ENCODE peak calls at places on chromosomes 13 and 19, in four cellular contexts. C, D, Z and E are unnamed samples.

GRCh38 chr19:37362733-37363132 is 8.2 kb upstream of the ZNF527 start:
- DNase-seq in Z (no peak), C (peak; percentile 62), D (no peak), E (no peak)

GRCh38 chr13:29465741-29466293 is 129.7 kb downstream of the SLC7A1 start:
- DNase-seq in D (no peak), Z (no peak), C (no peak), E (no peak)

GRCh38 chr19:34181111-34181864 is 9.0 kb downstream of the LSM14A start:
- DNase-seq in Z (no peak), D (no peak), C (no peak), E (no peak)

GRCh38 chr19:42403586-42403985 is 13.5 kb upstream of the CNFN start:
- DNase-seq in Z (no peak), C (no peak), D (no peak), E (no peak)

GRCh38 chr13:41058229-41059070 is 2.9 kb upstream of the WBP4 start:
- DNase-seq in C (no peak), Z (no peak), D (no peak), E (no peak)

GRCh38 chr13:79655509-79655908 is 174.6 kb downstream of the NDFIP2 start:
- DNase-seq in D (no peak), Z (no peak), C (no peak), E (no peak)

GRCh38 chr19:46610413-46610775 is 9.3 kb downstream of the CALM3 start:
- DNase-seq in C (no peak), Z (no peak), D (no peak), E (peak; percentile 2)

GRCh38 chr13:112688560-112689497 is 1.0 kb upstream of the ATP11A start:
- DNase-seq in C (no peak), D (no peak), Z (no peak), E (peak; percentile 36)

GRCh38 chr13:106449096-106449495 is 86.4 kb downstream of the EFNB2 start:
- DNase-seq in C (no peak), D (no peak), Z (no peak), E (no peak)

GRCh38 chr19:43643326-43643725 is 3.7 kb upstream of the CADM4 start:
- DNase-seq in D (no peak), C (no peak), Z (no peak), E (no peak)

GRCh38 chr19:35268546-35269424 is at the start of gene USF2:
- DNase-seq in C (peak; percentile 93), Z (peak; percentile 82), D (no peak), E (peak; percentile 77)

GRCh38 chr13:50140153-50140552 is 124.9 kb downstream of the KCNRG start:
- DNase-seq in D (no peak), C (no peak), Z (no peak), E (no peak)

GRCh38 chr13:114142640-114143490 is 10.4 kb upstream of the RASA3 start:
- DNase-seq in C (no peak), D (no peak), Z (peak; percentile 53), E (peak; percentile 46)

GRCh38 chr13:86760620-86761019 is 910.6 kb upstream of the SLITRK5 start:
- DNase-seq in D (no peak), C (no peak), Z (no peak), E (no peak)

GRCh38 chr13:113001251-113002140 is 32.5 kb downstream of the MCF2L start:
- DNase-seq in Z (no peak), D (peak; percentile 67), C (no peak), E (no peak)

GRCh38 chr13:20394506-20394905 is 131.2 kb downstream of the CRYL1 start:
- DNase-seq in D (no peak), Z (no peak), C (no peak), E (no peak)

GRCh38 chr19:57075125-57075524 is 44.7 kb upstream of the USP29 start:
- DNase-seq in D (no peak), C (no peak), Z (no peak), E (no peak)

GRCh38 chr13:61162636-61163035 is 253.0 kb downstream of the PCDH20 start:
- DNase-seq in Z (no peak), D (no peak), C (no peak), E (no peak)

GRCh38 chr13:65347420-65348030 is 1882.6 kb downstream of the PCDH9 start:
- DNase-seq in Z (no peak), C (no peak), D (no peak), E (no peak)

GRCh38 chr13:114059946-114060860 is 72.2 kb downstream of the RASA3 start:
- DNase-seq in D (no peak), Z (no peak), C (no peak), E (no peak)

GRCh38 chr13:48230541-48230940 is 2.5 kb upstream of the ITM2B start:
- DNase-seq in C (no peak), Z (no peak), D (no peak), E (no peak)

GRCh38 chr19:21848706-21849105 is 12.7 kb upstream of the ZNF43 start:
- DNase-seq in Z (no peak), C (peak; percentile 56), D (no peak), E (no peak)

GRCh38 chr19:31232871-31233270 is 116.4 kb downstream of the TSHZ3 start:
- DNase-seq in C (no peak), Z (no peak), D (no peak), E (no peak)

GRCh38 chr13:111972261-111972780 is 94.6 kb upstream of the SOX1 start:
- DNase-seq in D (no peak), Z (no peak), C (no peak), E (no peak)

GRCh38 chr19:10669246-10669645 is 15.1 kb downstream of the ILF3 start:
- DNase-seq in C (no peak), Z (no peak), D (no peak), E (no peak)

GRCh38 chr13:51942189-51942588 is 69.1 kb downstream of the ATP7B start:
- DNase-seq in C (no peak), D (no peak), Z (peak; percentile 90), E (no peak)

GRCh38 chr13:110882972-110883371 is 31.9 kb downstream of the ANKRD10 start:
- DNase-seq in Z (no peak), C (no peak), D (no peak), E (no peak)

GRCh38 chr13:81726037-81726726 is 1385.3 kb upstream of the SPRY2 start:
- DNase-seq in Z (no peak), D (no peak), C (no peak), E (no peak)

GRCh38 chr13:99854376-99854775 is 117.2 kb downstream of the ZIC5 start:
- DNase-seq in C (no peak), D (no peak), Z (no peak), E (no peak)

GRCh38 chr13:39910833-39911232 is 255.4 kb downstream of the COG6 start:
- DNase-seq in Z (no peak), C (no peak), D (no peak), E (no peak)

GRCh38 chr19:13010038-13010991 is 15.0 kb downstream of the NFIX start:
- DNase-seq in D (peak; percentile 67), C (no peak), Z (no peak), E (no peak)

GRCh38 chr13:97723655-97724054 is 229.8 kb upstream of the IPO5 start:
- DNase-seq in D (no peak), C (no peak), Z (no peak), E (no peak)

GRCh38 chr13:103430368-103430767 is 364.2 kb upstream of the SLC10A2 start:
- DNase-seq in Z (no peak), C (no peak), D (no peak), E (no peak)

GRCh38 chr13:106212436-106213010 is 322.9 kb downstream of the EFNB2 start:
- DNase-seq in D (no peak), Z (no peak), C (no peak), E (no peak)

GRCh38 chr19:4969772-4970531 is 1.0 kb downstream of the KDM4B start:
- DNase-seq in Z (no peak), D (no peak), C (no peak), E (no peak)

GRCh38 chr19:11848200-11848593 is 329 bp upstream of the ZNF439 start:
- DNase-seq in Z (no peak), D (no peak), C (no peak), E (no peak)

GRCh38 chr13:30796833-30797601 is 61.7 kb downstream of the ALOX5AP start:
- DNase-seq in D (peak; percentile 70), C (no peak), Z (no peak), E (no peak)
- H3K4me3 ChIP-seq in D (no peak overlapping the region), C (no peak overlapping the region), Z (no peak overlapping the region), E (peak overlapping the region; percentile 29)

DNA sequence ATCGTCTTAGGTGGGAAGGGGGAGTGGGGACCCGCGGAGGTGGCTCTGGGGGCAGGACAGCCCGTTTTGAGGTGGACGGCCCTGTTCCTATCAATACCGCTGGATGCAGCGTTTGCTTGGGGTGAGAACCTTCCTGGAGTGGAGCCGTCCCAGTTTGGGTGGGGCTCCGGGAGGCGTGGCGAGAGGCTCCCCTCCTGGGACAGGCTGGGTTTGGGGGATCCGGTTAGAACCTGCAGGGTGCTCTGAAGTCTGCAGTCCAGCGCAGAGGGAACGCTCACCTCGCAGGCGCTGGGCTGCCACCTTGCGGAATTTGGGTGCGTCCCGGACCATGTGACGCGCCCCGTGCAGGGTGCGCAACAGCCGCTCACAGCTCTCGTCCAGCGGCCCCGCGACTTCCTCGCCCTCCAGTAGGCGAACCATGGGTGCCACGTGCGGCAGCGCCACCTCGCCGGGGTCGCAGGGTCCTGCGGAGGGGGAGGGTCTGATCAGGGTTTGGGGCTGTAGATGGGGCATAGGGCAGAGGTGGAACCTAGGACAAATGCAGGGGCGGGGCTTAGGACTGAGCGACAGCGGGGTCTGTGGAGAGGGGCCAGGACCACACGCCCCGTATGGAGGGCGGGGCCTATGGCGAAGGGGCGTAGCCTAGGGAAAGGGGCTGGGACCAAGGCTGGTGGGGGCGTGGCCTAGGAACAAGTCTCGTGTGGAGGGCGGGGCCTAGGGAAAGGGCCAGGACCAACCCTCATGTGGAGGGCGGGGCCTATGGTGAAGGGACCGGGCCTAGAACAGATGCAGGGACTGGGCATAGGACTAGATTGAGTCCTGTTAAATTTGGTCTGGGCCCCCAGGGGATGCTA is 13.8 kb downstream of the SH2D3A start:
- DNase-seq in D (no peak), Z (peak; percentile 93), C (peak; percentile 81), E (peak; percentile 74)
- TF ChIP-seq POLR2A in D (no peak), Z (peak; percentile 52), C (no peak), E (no peak)

GRCh38 chr19:18791315-18791678 is 192 bp upstream of the COMP start:
- DNase-seq in Z (no peak), D (no peak), C (no peak), E (no peak)
- H3K4me3 ChIP-seq in Z (no peak overlapping the region), D (peak overlapping the region; percentile 40), C (no peak overlapping the region), E (peak overlapping the region; percentile 13)

DNA sequence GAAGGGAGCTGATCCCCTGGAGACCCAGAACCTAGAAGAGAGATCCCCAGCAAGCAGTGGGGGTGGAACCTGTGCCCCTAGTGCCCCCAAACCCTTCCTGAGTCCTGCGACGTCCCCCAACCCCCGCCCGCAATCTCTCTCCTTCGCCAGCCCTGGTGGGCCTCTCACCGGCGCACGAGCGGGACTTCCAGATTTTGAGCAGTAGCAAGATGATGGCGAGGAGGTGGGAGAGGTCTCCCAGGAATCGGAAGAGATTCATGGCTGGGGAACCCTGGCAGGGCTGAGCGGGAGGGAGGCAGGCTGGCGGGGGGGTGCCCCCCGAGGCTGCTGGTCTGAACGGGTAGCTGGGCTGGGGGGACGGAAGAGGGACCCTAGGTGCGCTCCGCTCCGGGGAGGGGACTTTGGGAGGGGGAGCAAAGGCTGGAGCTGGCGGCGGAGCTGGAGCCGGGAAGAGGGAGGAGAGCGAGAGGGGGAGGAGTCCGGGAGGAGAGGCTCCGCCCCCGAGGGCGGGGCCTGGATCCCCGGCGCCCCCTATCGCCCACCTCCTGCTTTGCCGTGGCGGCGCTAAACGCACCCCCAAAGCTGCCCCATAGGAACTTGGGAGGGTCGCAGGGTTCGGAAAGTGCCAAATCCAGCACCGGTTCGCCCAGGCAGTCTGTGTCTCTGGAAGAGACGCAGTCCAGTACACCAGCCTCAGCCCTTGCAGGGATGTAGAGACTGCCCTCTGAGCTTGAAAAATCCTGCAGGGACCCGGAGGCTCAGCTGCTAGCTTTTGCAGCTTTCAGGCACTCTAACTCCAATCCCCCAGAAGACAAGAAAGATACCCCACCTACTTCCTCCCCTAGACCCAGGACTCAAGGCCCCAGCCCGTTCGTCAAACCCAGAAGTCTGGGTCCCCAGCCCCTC is at the start of gene KDELR1:
- DNase-seq in Z (peak; percentile 88), C (peak; percentile 77), D (peak; percentile 78), E (peak; percentile 58)
- TF ChIP-seq POLR2A in Z (peak; percentile 67), C (peak; percentile 72), D (peak; percentile 50), E (peak; percentile 60)